ENCODE peak calls at places on chromosome 12, in seven cellular contexts. One of them, this sample, is unnamed.

GRCh38 chr12:91023326-91024004 is 18.7 kb upstream of the EPYC start:
- DNase-seq in spleen: no peak
- DNase-seq in esophagus squamous epithelium: no peak
- DNase-seq in Peyer's patch: no peak
- DNase-seq in ovary: no peak
- DNase-seq in suprapubic skin: no peak
- DNase-seq in tibial nerve: no peak
- DNase-seq in this sample: no peak

GRCh38 chr12:133129368-133130037 is 571 bp downstream of the ZNF891 start:
- DNase-seq in spleen: peak
- DNase-seq in esophagus squamous epithelium: no peak
- DNase-seq in Peyer's patch: no peak
- DNase-seq in ovary: peak
- DNase-seq in suprapubic skin: no peak
- DNase-seq in tibial nerve: no peak
- DNase-seq in this sample: no peak

GRCh38 chr12:101891462-101891971 is 14.1 kb downstream of the DRAM1 start:
- DNase-seq in spleen: no peak
- DNase-seq in esophagus squamous epithelium: no peak
- DNase-seq in Peyer's patch: peak
- DNase-seq in ovary: no peak
- DNase-seq in suprapubic skin: no peak
- DNase-seq in tibial nerve: no peak
- DNase-seq in this sample: no peak

GRCh38 chr12:124207049-124207448 is 87.8 kb upstream of the RFLNA start:
- DNase-seq in spleen: no peak
- DNase-seq in esophagus squamous epithelium: no peak
- DNase-seq in Peyer's patch: no peak
- DNase-seq in ovary: no peak
- DNase-seq in suprapubic skin: no peak
- DNase-seq in tibial nerve: no peak
- DNase-seq in this sample: no peak

GRCh38 chr12:76030378-76031080 is 1.0 kb downstream of the PHLDA1 start:
- DNase-seq in spleen: peak
- DNase-seq in esophagus squamous epithelium: no peak
- DNase-seq in Peyer's patch: peak
- DNase-seq in ovary: peak
- DNase-seq in suprapubic skin: peak
- DNase-seq in tibial nerve: no peak
- DNase-seq in this sample: peak

GRCh38 chr12:82486524-82487235 is 128.4 kb downstream of the METTL25 start:
- DNase-seq in spleen: no peak
- DNase-seq in esophagus squamous epithelium: no peak
- DNase-seq in Peyer's patch: no peak
- DNase-seq in ovary: no peak
- DNase-seq in suprapubic skin: no peak
- DNase-seq in tibial nerve: no peak
- DNase-seq in this sample: no peak

GRCh38 chr12:101004891-101005290 is 205.1 kb downstream of the SLC5A8 start:
- DNase-seq in spleen: no peak
- DNase-seq in esophagus squamous epithelium: no peak
- DNase-seq in Peyer's patch: no peak
- DNase-seq in ovary: no peak
- DNase-seq in suprapubic skin: no peak
- DNase-seq in tibial nerve: no peak
- DNase-seq in this sample: no peak

GRCh38 chr12:51643951-51644350 is 52.9 kb downstream of the SCN8A start:
- DNase-seq in spleen: no peak
- DNase-seq in esophagus squamous epithelium: no peak
- DNase-seq in Peyer's patch: no peak
- DNase-seq in ovary: no peak
- DNase-seq in suprapubic skin: no peak
- DNase-seq in tibial nerve: no peak
- DNase-seq in this sample: no peak

GRCh38 chr12:131753041-131753440 is 42.2 kb downstream of the SFSWAP start:
- DNase-seq in spleen: no peak
- DNase-seq in esophagus squamous epithelium: no peak
- DNase-seq in Peyer's patch: no peak
- DNase-seq in ovary: no peak
- DNase-seq in suprapubic skin: no peak
- DNase-seq in tibial nerve: no peak
- DNase-seq in this sample: peak

GRCh38 chr12:57242691-57243454 is 8.1 kb downstream of the STAC3 start:
- DNase-seq in spleen: peak
- DNase-seq in esophagus squamous epithelium: no peak
- DNase-seq in Peyer's patch: peak
- DNase-seq in ovary: no peak
- DNase-seq in suprapubic skin: peak
- DNase-seq in tibial nerve: no peak
- DNase-seq in this sample: no peak

GRCh38 chr12:126874427-126875026 is 1392.4 kb upstream of the TMEM132C start:
- DNase-seq in spleen: peak
- DNase-seq in esophagus squamous epithelium: no peak
- DNase-seq in Peyer's patch: peak
- DNase-seq in ovary: peak
- DNase-seq in suprapubic skin: peak
- DNase-seq in tibial nerve: peak
- DNase-seq in this sample: no peak

GRCh38 chr12:10212623-10213131 is at the start of gene GABARAPL1:
- DNase-seq in spleen: peak
- DNase-seq in esophagus squamous epithelium: peak
- DNase-seq in Peyer's patch: peak
- DNase-seq in ovary: peak
- DNase-seq in suprapubic skin: peak
- DNase-seq in tibial nerve: peak
- DNase-seq in this sample: peak

GRCh38 chr12:74021937-74022336 is 515.7 kb upstream of the ATXN7L3B start:
- DNase-seq in spleen: peak
- DNase-seq in esophagus squamous epithelium: no peak
- DNase-seq in Peyer's patch: no peak
- DNase-seq in ovary: peak
- DNase-seq in suprapubic skin: no peak
- DNase-seq in tibial nerve: no peak
- DNase-seq in this sample: peak

GRCh38 chr12:40215977-40216376 is 8.8 kb upstream of the LRRK2 start:
- DNase-seq in spleen: no peak
- DNase-seq in esophagus squamous epithelium: no peak
- DNase-seq in Peyer's patch: no peak
- DNase-seq in ovary: no peak
- DNase-seq in suprapubic skin: no peak
- DNase-seq in tibial nerve: no peak
- DNase-seq in this sample: no peak

GRCh38 chr12:110059651-110060000 is 11.3 kb upstream of the C12orf76 start:
- DNase-seq in spleen: no peak
- DNase-seq in esophagus squamous epithelium: no peak
- DNase-seq in Peyer's patch: no peak
- DNase-seq in ovary: no peak
- DNase-seq in suprapubic skin: no peak
- DNase-seq in tibial nerve: no peak
- DNase-seq in this sample: no peak

GRCh38 chr12:92108651-92109050 is 37.0 kb downstream of the BTG1 start:
- DNase-seq in spleen: no peak
- DNase-seq in esophagus squamous epithelium: no peak
- DNase-seq in Peyer's patch: no peak
- DNase-seq in ovary: no peak
- DNase-seq in suprapubic skin: no peak
- DNase-seq in tibial nerve: no peak
- DNase-seq in this sample: no peak

GRCh38 chr12:107236824-107237467 is 143.6 kb upstream of the CRY1 start:
- DNase-seq in spleen: no peak
- DNase-seq in esophagus squamous epithelium: no peak
- DNase-seq in Peyer's patch: no peak
- DNase-seq in ovary: no peak
- DNase-seq in suprapubic skin: no peak
- DNase-seq in tibial nerve: no peak
- DNase-seq in this sample: no peak

GRCh38 chr12:31715283-31715825 is 13.5 kb downstream of the AMN1 start:
- DNase-seq in spleen: no peak
- DNase-seq in esophagus squamous epithelium: no peak
- DNase-seq in Peyer's patch: no peak
- DNase-seq in ovary: no peak
- DNase-seq in suprapubic skin: no peak
- DNase-seq in tibial nerve: no peak
- DNase-seq in this sample: no peak
- TF ChIP-seq POLR2A in spleen: no peak
- TF ChIP-seq POLR2A in esophagus squamous epithelium: no peak
- TF ChIP-seq POLR2A in Peyer's patch: no peak
- TF ChIP-seq POLR2A in ovary: no peak
- TF ChIP-seq POLR2A in suprapubic skin: no peak
- TF ChIP-seq POLR2A in tibial nerve: no peak
- TF ChIP-seq POLR2A in this sample: no peak

GRCh38 chr12:93750056-93750455 is 72.9 kb downstream of the CRADD start:
- DNase-seq in spleen: no peak
- DNase-seq in esophagus squamous epithelium: no peak
- DNase-seq in Peyer's patch: no peak
- DNase-seq in ovary: no peak
- DNase-seq in suprapubic skin: no peak
- DNase-seq in tibial nerve: no peak
- DNase-seq in this sample: no peak

GRCh38 chr12:93749515-93749914 is 72.3 kb downstream of the CRADD start:
- DNase-seq in spleen: no peak
- DNase-seq in esophagus squamous epithelium: no peak
- DNase-seq in Peyer's patch: no peak
- DNase-seq in ovary: no peak
- DNase-seq in suprapubic skin: no peak
- DNase-seq in tibial nerve: no peak
- DNase-seq in this sample: no peak

GRCh38 chr12:93753838-93754429 is 76.8 kb downstream of the CRADD start:
- DNase-seq in spleen: no peak
- DNase-seq in esophagus squamous epithelium: no peak
- DNase-seq in Peyer's patch: no peak
- DNase-seq in ovary: no peak
- DNase-seq in suprapubic skin: no peak
- DNase-seq in tibial nerve: no peak
- DNase-seq in this sample: no peak

GRCh38 chr12:93753285-93753684 is 76.1 kb downstream of the CRADD start:
- DNase-seq in spleen: no peak
- DNase-seq in esophagus squamous epithelium: no peak
- DNase-seq in Peyer's patch: no peak
- DNase-seq in ovary: no peak
- DNase-seq in suprapubic skin: no peak
- DNase-seq in tibial nerve: no peak
- DNase-seq in this sample: no peak

DNA sequence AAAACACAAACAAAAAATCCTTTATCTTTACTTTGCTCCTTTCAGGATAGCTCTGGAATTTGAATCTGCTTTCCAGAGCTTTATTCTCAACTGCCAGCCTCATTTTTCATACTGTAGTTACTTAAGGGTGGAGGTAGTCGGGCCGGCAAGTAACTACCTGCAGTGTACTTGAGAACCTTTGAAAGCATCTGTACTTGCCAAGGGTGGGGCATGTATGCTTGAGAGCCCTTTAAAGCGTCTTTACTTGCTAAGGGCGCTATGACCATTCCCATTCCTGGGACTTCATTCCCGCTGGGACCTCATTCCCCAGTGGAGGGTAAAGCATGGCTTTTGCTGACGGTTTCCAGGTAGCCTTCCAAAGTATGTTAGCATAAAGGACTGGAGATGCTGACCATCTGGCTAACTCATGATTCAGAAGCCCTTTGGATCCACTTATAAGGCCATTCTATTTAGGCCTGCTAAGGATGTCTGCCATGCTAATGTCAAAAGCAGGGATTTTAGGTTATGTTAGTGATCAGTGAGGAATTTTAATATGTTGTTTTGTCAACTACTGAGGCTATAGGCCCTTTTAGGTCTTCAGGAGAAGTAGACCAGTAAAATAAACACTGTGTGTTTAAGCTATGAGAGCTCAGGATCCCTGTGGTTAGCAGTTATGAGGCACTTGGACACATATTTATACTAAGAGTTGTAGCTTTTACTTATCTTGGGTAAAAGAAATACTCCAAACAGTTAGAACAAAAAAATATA is 74.9 kb downstream of the CRADD start:
- DNase-seq in spleen: no peak
- DNase-seq in esophagus squamous epithelium: no peak
- DNase-seq in Peyer's patch: no peak
- DNase-seq in ovary: no peak
- DNase-seq in suprapubic skin: no peak
- DNase-seq in tibial nerve: no peak
- DNase-seq in this sample: no peak
- H3K27ac ChIP-seq in spleen: no peak
- H3K27ac ChIP-seq in esophagus squamous epithelium: peak
- H3K27ac ChIP-seq in Peyer's patch: no peak
- H3K27ac ChIP-seq in ovary: no peak
- H3K27ac ChIP-seq in suprapubic skin: no peak
- H3K27ac ChIP-seq in tibial nerve: no peak
- H3K27ac ChIP-seq in this sample: no peak

DNA sequence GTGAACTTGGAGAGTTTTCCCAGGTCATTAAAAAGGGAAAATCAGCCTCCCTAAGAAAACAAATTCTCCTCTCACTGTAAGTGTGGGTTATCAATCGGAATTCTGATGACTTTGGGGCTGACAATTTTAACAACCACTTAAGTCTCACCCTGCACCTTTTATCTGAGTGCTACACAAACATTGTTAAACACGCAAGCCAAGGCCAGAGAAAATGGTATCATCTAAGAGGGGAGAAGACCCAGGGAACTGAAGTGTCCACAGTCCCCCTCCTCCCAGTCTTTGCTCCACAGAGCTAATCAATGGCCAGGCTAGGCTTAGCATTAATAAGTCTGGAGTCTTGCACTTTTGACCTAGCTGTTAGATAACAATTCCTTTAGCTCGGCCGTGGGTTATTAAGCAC is 51.7 kb upstream of the TBX5 start:
- DNase-seq in spleen: no peak
- DNase-seq in esophagus squamous epithelium: no peak
- DNase-seq in Peyer's patch: no peak
- DNase-seq in ovary: no peak
- DNase-seq in suprapubic skin: no peak
- DNase-seq in tibial nerve: no peak
- DNase-seq in this sample: no peak
- TF ChIP-seq POLR2A in spleen: no peak
- TF ChIP-seq POLR2A in esophagus squamous epithelium: no peak
- TF ChIP-seq POLR2A in Peyer's patch: no peak
- TF ChIP-seq POLR2A in ovary: no peak
- TF ChIP-seq POLR2A in suprapubic skin: no peak
- TF ChIP-seq POLR2A in tibial nerve: no peak
- TF ChIP-seq POLR2A in this sample: no peak

DNA sequence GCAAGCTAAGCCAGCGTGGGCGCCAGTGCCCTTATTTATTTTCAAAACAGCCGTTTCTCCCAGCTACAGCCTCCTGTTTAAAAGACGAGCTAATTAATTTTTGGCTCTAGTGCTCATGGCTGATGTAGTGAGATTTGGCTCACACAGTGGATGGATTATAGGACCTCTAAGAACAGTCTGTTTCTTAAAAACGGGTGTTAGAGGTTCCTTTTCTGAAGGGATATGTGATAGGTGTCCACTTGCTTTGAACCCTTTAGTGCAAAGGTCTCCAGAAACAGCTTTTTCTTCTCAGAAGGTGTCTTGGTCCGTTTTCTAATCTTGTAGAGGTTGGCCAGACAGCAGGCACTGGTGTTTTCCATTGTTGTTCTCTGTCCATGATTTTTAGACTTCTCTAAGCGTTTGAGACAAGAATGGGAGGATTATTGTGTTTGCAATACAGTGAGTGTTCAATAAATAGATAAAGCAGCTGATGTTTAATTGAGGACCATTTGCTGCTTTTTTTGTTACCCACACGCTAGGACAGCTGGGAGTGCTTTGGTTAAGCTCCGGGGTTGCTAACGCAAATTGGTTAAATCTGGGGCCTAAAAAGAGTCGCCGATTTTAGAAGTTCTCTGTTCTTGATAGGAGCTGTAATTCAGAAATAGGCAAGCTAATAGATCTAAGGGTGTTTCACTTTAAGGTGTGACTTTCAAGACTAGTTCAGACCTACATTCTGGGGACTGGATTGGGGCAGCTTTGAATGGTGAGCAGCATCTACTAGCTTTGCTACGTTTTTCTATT is 1.0 kb downstream of the BORCS5 start:
- DNase-seq in spleen: no peak
- DNase-seq in esophagus squamous epithelium: no peak
- DNase-seq in Peyer's patch: no peak
- DNase-seq in ovary: no peak
- DNase-seq in suprapubic skin: no peak
- DNase-seq in tibial nerve: no peak
- DNase-seq in this sample: no peak
- H3K27ac ChIP-seq in spleen: peak
- H3K27ac ChIP-seq in esophagus squamous epithelium: peak
- H3K27ac ChIP-seq in Peyer's patch: peak
- H3K27ac ChIP-seq in ovary: peak
- H3K27ac ChIP-seq in suprapubic skin: peak
- H3K27ac ChIP-seq in tibial nerve: peak
- H3K27ac ChIP-seq in this sample: peak